ENCODE peak calls at places on chromosomes 3 and 15, in ten cellular contexts. One of them, this sample, is unnamed.

GRCh38 chr15:34588046-34588674 is 4.7 kb upstream of the GOLGA8B start:
- DNase-seq in mucosa of descending colon: no peak
- DNase-seq in fibroblast of villous mesenchyme: peak
- DNase-seq in AG10803: peak
- DNase-seq in stomach: peak
- DNase-seq in upper lobe of right lung: no peak
- DNase-seq in HL-60: peak
- DNase-seq in vagina: no peak
- DNase-seq in heart left ventricle: peak
- DNase-seq in PC-3: peak
- DNase-seq in this sample: peak

GRCh38 chr15:45732544-45733130 is 97.8 kb downstream of the SQOR start:
- DNase-seq in stomach: peak
- DNase-seq in PC-3: no peak
- DNase-seq in heart left ventricle: peak
- DNase-seq in mucosa of descending colon: no peak
- DNase-seq in vagina: no peak
- DNase-seq in HL-60: no peak
- DNase-seq in fibroblast of villous mesenchyme: no peak
- DNase-seq in upper lobe of right lung: no peak
- DNase-seq in AG10803: no peak
- DNase-seq in this sample: no peak

GRCh38 chr15:69762373-69763148 is 309.9 kb downstream of the RPLP1 start:
- DNase-seq in HL-60: no peak
- DNase-seq in heart left ventricle: no peak
- DNase-seq in upper lobe of right lung: no peak
- DNase-seq in fibroblast of villous mesenchyme: peak
- DNase-seq in vagina: no peak
- DNase-seq in mucosa of descending colon: no peak
- DNase-seq in PC-3: peak
- DNase-seq in stomach: no peak
- DNase-seq in AG10803: no peak
- DNase-seq in this sample: peak

GRCh38 chr15:48469271-48469670 is 138.0 kb downstream of the DUT start:
- DNase-seq in HL-60: no peak
- DNase-seq in mucosa of descending colon: no peak
- DNase-seq in vagina: no peak
- DNase-seq in fibroblast of villous mesenchyme: no peak
- DNase-seq in upper lobe of right lung: no peak
- DNase-seq in PC-3: no peak
- DNase-seq in heart left ventricle: no peak
- DNase-seq in AG10803: peak
- DNase-seq in stomach: no peak
- DNase-seq in this sample: no peak

GRCh38 chr15:75104804-75105557 is 81.6 kb downstream of the PPCDC start:
- DNase-seq in upper lobe of right lung: no peak
- DNase-seq in fibroblast of villous mesenchyme: peak
- DNase-seq in heart left ventricle: peak
- DNase-seq in PC-3: peak
- DNase-seq in vagina: no peak
- DNase-seq in AG10803: peak
- DNase-seq in stomach: no peak
- DNase-seq in mucosa of descending colon: no peak
- DNase-seq in HL-60: peak
- DNase-seq in this sample: peak

GRCh38 chr15:73850228-73850627 is 23.1 kb upstream of the TBC1D21 start:
- DNase-seq in stomach: no peak
- DNase-seq in fibroblast of villous mesenchyme: no peak
- DNase-seq in mucosa of descending colon: no peak
- DNase-seq in PC-3: no peak
- DNase-seq in heart left ventricle: no peak
- DNase-seq in upper lobe of right lung: no peak
- DNase-seq in vagina: no peak
- DNase-seq in AG10803: no peak
- DNase-seq in HL-60: no peak
- DNase-seq in this sample: no peak

GRCh38 chr15:48722764-48723661 is 77.5 kb upstream of the FBN1 start:
- DNase-seq in fibroblast of villous mesenchyme: peak
- DNase-seq in AG10803: peak
- DNase-seq in mucosa of descending colon: no peak
- DNase-seq in upper lobe of right lung: no peak
- DNase-seq in heart left ventricle: no peak
- DNase-seq in stomach: no peak
- DNase-seq in PC-3: peak
- DNase-seq in vagina: no peak
- DNase-seq in HL-60: no peak
- DNase-seq in this sample: peak

GRCh38 chr3:55198554-55198953 is 270.7 kb upstream of the LRTM1 start:
- DNase-seq in vagina: no peak
- DNase-seq in AG10803: peak
- DNase-seq in upper lobe of right lung: no peak
- DNase-seq in heart left ventricle: no peak
- DNase-seq in stomach: no peak
- DNase-seq in PC-3: no peak
- DNase-seq in HL-60: no peak
- DNase-seq in fibroblast of villous mesenchyme: peak
- DNase-seq in mucosa of descending colon: no peak
- DNase-seq in this sample: peak

GRCh38 chr3:154684021-154684420 is 254.0 kb upstream of the GPR149 start:
- DNase-seq in heart left ventricle: no peak
- DNase-seq in stomach: no peak
- DNase-seq in fibroblast of villous mesenchyme: no peak
- DNase-seq in mucosa of descending colon: no peak
- DNase-seq in PC-3: no peak
- DNase-seq in AG10803: no peak
- DNase-seq in HL-60: peak
- DNase-seq in vagina: no peak
- DNase-seq in upper lobe of right lung: peak
- DNase-seq in this sample: no peak

GRCh38 chr3:186108106-186108940 is 566 bp downstream of the ETV5 start:
- DNase-seq in HL-60: peak
- DNase-seq in vagina: no peak
- DNase-seq in stomach: no peak
- DNase-seq in mucosa of descending colon: peak
- DNase-seq in AG10803: peak
- DNase-seq in PC-3: peak
- DNase-seq in fibroblast of villous mesenchyme: peak
- DNase-seq in heart left ventricle: peak
- DNase-seq in upper lobe of right lung: peak
- DNase-seq in this sample: peak
- TF ChIP-seq CTCF in HL-60: no peak
- TF ChIP-seq CTCF in vagina: no peak
- TF ChIP-seq CTCF in stomach: no peak
- TF ChIP-seq CTCF in mucosa of descending colon: no peak
- TF ChIP-seq CTCF in AG10803: no peak
- TF ChIP-seq CTCF in PC-3: no peak
- TF ChIP-seq CTCF in fibroblast of villous mesenchyme: no peak
- TF ChIP-seq CTCF in heart left ventricle: no peak
- TF ChIP-seq CTCF in upper lobe of right lung: no peak
- TF ChIP-seq CTCF in this sample: no peak

GRCh38 chr3:72446406-72447058 is 401.7 kb downstream of the SHQ1 start:
- DNase-seq in stomach: peak
- DNase-seq in mucosa of descending colon: no peak
- DNase-seq in vagina: no peak
- DNase-seq in HL-60: peak
- DNase-seq in PC-3: peak
- DNase-seq in heart left ventricle: no peak
- DNase-seq in AG10803: no peak
- DNase-seq in fibroblast of villous mesenchyme: no peak
- DNase-seq in upper lobe of right lung: no peak
- DNase-seq in this sample: peak

GRCh38 chr3:72442755-72443154 is 405.5 kb downstream of the SHQ1 start:
- DNase-seq in upper lobe of right lung: no peak
- DNase-seq in stomach: no peak
- DNase-seq in HL-60: peak
- DNase-seq in PC-3: no peak
- DNase-seq in vagina: no peak
- DNase-seq in AG10803: no peak
- DNase-seq in heart left ventricle: no peak
- DNase-seq in fibroblast of villous mesenchyme: no peak
- DNase-seq in mucosa of descending colon: no peak
- DNase-seq in this sample: no peak

GRCh38 chr3:72447059-72447946 is 400.9 kb downstream of the SHQ1 start:
- DNase-seq in vagina: peak
- DNase-seq in PC-3: peak
- DNase-seq in upper lobe of right lung: peak
- DNase-seq in AG10803: peak
- DNase-seq in fibroblast of villous mesenchyme: peak
- DNase-seq in mucosa of descending colon: peak
- DNase-seq in HL-60: peak
- DNase-seq in stomach: peak
- DNase-seq in heart left ventricle: peak
- DNase-seq in this sample: peak

GRCh38 chr3:72445827-72446405 is 402.3 kb downstream of the SHQ1 start:
- DNase-seq in PC-3: no peak
- DNase-seq in mucosa of descending colon: no peak
- DNase-seq in stomach: no peak
- DNase-seq in vagina: no peak
- DNase-seq in heart left ventricle: no peak
- DNase-seq in upper lobe of right lung: no peak
- DNase-seq in AG10803: peak
- DNase-seq in fibroblast of villous mesenchyme: peak
- DNase-seq in HL-60: no peak
- DNase-seq in this sample: no peak

GRCh38 chr3:72444642-72445223 is 403.5 kb downstream of the SHQ1 start:
- DNase-seq in HL-60: no peak
- DNase-seq in upper lobe of right lung: no peak
- DNase-seq in heart left ventricle: no peak
- DNase-seq in AG10803: no peak
- DNase-seq in fibroblast of villous mesenchyme: peak
- DNase-seq in vagina: no peak
- DNase-seq in PC-3: no peak
- DNase-seq in mucosa of descending colon: no peak
- DNase-seq in stomach: no peak
- DNase-seq in this sample: no peak
- H3K4me3 ChIP-seq in HL-60: peak
- H3K4me3 ChIP-seq in upper lobe of right lung: peak
- H3K4me3 ChIP-seq in heart left ventricle: peak
- H3K4me3 ChIP-seq in AG10803: no peak
- H3K4me3 ChIP-seq in fibroblast of villous mesenchyme: peak
- H3K4me3 ChIP-seq in vagina: no peak
- H3K4me3 ChIP-seq in PC-3: peak
- H3K4me3 ChIP-seq in mucosa of descending colon: no peak
- H3K4me3 ChIP-seq in stomach: no peak
- H3K4me3 ChIP-seq in this sample: no peak

DNA sequence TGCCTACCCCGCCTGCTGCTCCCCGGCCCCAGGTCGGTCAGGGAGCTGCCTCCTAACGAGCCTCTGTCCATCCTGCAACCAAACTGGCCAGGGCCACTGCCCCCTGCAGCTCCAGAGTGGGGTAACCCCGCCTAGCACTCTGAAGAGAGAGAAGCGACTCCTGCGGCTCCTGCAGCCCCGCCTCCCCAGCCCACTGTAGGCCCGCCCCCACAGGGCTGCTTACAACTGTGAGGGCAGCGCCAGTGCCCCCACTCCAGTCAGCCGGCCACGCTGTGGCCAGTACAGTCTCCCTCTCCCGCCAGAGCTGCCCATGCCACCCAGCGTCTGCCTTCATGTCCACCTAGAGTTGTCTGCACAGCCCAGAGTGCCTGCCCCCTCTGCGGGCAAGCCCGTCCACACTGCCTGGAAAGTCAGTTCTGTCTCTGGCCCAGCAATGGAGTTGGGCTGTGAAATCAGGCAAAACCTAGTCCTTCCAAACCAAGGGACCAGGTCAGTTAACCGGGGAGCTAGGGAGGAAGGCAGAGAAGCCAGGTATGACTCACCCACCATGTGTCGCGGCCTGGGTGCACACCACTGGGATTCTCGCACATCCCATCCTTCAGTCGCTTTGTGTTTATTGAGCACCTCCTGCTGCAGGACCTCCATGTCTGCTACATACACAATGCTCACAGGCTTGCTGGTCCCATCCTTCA is 2.4 kb downstream of the UCN2 start:
- DNase-seq in PC-3: no peak
- DNase-seq in AG10803: peak
- DNase-seq in mucosa of descending colon: peak
- DNase-seq in vagina: no peak
- DNase-seq in heart left ventricle: peak
- DNase-seq in fibroblast of villous mesenchyme: peak
- DNase-seq in HL-60: no peak
- DNase-seq in upper lobe of right lung: peak
- DNase-seq in stomach: peak
- DNase-seq in this sample: peak
- TF ChIP-seq CTCF in PC-3: no peak
- TF ChIP-seq CTCF in AG10803: peak
- TF ChIP-seq CTCF in mucosa of descending colon: no peak
- TF ChIP-seq CTCF in vagina: no peak
- TF ChIP-seq CTCF in heart left ventricle: peak
- TF ChIP-seq CTCF in fibroblast of villous mesenchyme: peak
- TF ChIP-seq CTCF in HL-60: no peak
- TF ChIP-seq CTCF in upper lobe of right lung: peak
- TF ChIP-seq CTCF in stomach: no peak
- TF ChIP-seq CTCF in this sample: peak

GRCh38 chr3:12845790-12846189 is 4.4 kb upstream of the RPL32 start:
- DNase-seq in mucosa of descending colon: no peak
- DNase-seq in upper lobe of right lung: no peak
- DNase-seq in PC-3: no peak
- DNase-seq in HL-60: no peak
- DNase-seq in fibroblast of villous mesenchyme: no peak
- DNase-seq in stomach: no peak
- DNase-seq in AG10803: no peak
- DNase-seq in vagina: no peak
- DNase-seq in heart left ventricle: no peak
- DNase-seq in this sample: no peak

GRCh38 chr3:12841085-12841969 is at the start of gene RPL32:
- DNase-seq in upper lobe of right lung: peak
- DNase-seq in AG10803: peak
- DNase-seq in fibroblast of villous mesenchyme: peak
- DNase-seq in HL-60: peak
- DNase-seq in heart left ventricle: peak
- DNase-seq in PC-3: peak
- DNase-seq in vagina: peak
- DNase-seq in mucosa of descending colon: peak
- DNase-seq in stomach: peak
- DNase-seq in this sample: peak

GRCh38 chr3:12841970-12842328 is 584 bp upstream of the RPL32 start:
- DNase-seq in fibroblast of villous mesenchyme: no peak
- DNase-seq in HL-60: no peak
- DNase-seq in mucosa of descending colon: no peak
- DNase-seq in vagina: no peak
- DNase-seq in stomach: no peak
- DNase-seq in AG10803: no peak
- DNase-seq in heart left ventricle: no peak
- DNase-seq in upper lobe of right lung: no peak
- DNase-seq in PC-3: no peak
- DNase-seq in this sample: no peak

GRCh38 chr3:12840591-12841084 is 727 bp downstream of the RPL32 start:
- DNase-seq in fibroblast of villous mesenchyme: peak
- DNase-seq in stomach: no peak
- DNase-seq in upper lobe of right lung: no peak
- DNase-seq in AG10803: no peak
- DNase-seq in PC-3: no peak
- DNase-seq in HL-60: no peak
- DNase-seq in mucosa of descending colon: no peak
- DNase-seq in heart left ventricle: no peak
- DNase-seq in vagina: no peak
- DNase-seq in this sample: no peak

DNA sequence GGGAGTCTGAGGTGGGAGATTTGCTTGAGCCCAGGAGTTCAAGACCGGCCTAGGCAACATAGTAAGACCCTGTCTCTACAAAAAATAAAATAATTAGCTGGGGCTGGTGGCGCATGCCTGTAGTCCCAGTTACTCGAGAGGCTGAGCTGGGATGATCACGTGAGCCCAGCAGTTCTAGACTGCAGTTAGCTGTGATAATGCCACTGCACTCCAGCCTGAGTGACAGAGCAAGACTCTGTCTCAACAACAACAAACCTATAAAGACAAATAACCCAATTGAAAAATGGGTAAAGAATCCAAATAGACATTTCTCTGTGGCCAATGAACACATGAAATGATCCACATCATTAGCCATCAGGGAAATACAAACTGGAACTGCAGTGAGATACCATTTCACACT is 1.1 kb upstream of the RPL32 start:
- DNase-seq in vagina: no peak
- DNase-seq in heart left ventricle: no peak
- DNase-seq in AG10803: no peak
- DNase-seq in upper lobe of right lung: no peak
- DNase-seq in stomach: no peak
- DNase-seq in fibroblast of villous mesenchyme: no peak
- DNase-seq in PC-3: no peak
- DNase-seq in mucosa of descending colon: no peak
- DNase-seq in HL-60: no peak
- DNase-seq in this sample: no peak
- H3K4me3 ChIP-seq in vagina: no peak
- H3K4me3 ChIP-seq in heart left ventricle: no peak
- H3K4me3 ChIP-seq in AG10803: no peak
- H3K4me3 ChIP-seq in upper lobe of right lung: no peak
- H3K4me3 ChIP-seq in stomach: no peak
- H3K4me3 ChIP-seq in fibroblast of villous mesenchyme: no peak
- H3K4me3 ChIP-seq in PC-3: no peak
- H3K4me3 ChIP-seq in mucosa of descending colon: no peak
- H3K4me3 ChIP-seq in HL-60: no peak
- H3K4me3 ChIP-seq in this sample: no peak